ENCODE peak calls at places on chromosomes 4 and X, in ten cellular contexts. G, O, R, V, Z, F, H, N, P and U are unnamed samples.

GRCh38 chrX:12777670-12778069 is 13.5 kb upstream of the PRPS2 start:
- DNase-seq in G (no peak), O (no peak), R (no peak), V (no peak), Z (no peak), F (no peak), H (no peak), N (no peak), P (no peak), U (no peak)

GRCh38 chr4:106315476-106315967 is 487 bp downstream of the TBCK start:
- DNase-seq in G (no peak), O (no peak), R (peak), V (no peak), Z (no peak), F (no peak), H (no peak), N (no peak), P (no peak), U (no peak)

GRCh38 chr4:112245383-112245782 is 13.8 kb downstream of the AP1AR start:
- DNase-seq in G (no peak), O (no peak), R (no peak), V (no peak), Z (no peak), F (no peak), H (no peak), N (no peak), P (no peak), U (no peak)

GRCh38 chr4:88998941-88999340 is 58.0 kb downstream of the FAM13A start:
- DNase-seq in G (no peak), O (no peak), R (no peak), V (no peak), Z (no peak), F (no peak), H (no peak), N (no peak), P (no peak), U (no peak)

GRCh38 chr4:11424000-11424399 is 4.7 kb downstream of the HS3ST1 start:
- DNase-seq in G (no peak), O (no peak), R (peak), V (peak), Z (no peak), F (no peak), H (no peak), N (peak), P (peak), U (no peak)

GRCh38 chr4:187656953-187657352 is 338.6 kb upstream of the ZFP42 start:
- DNase-seq in G (no peak), O (no peak), R (no peak), V (no peak), Z (no peak), F (no peak), H (no peak), N (no peak), P (no peak), U (no peak)

GRCh38 chr4:1178300-1179088 is 6.1 kb upstream of the SPON2 start:
- DNase-seq in G (no peak), O (no peak), R (no peak), V (no peak), Z (no peak), F (peak), H (no peak), N (no peak), P (no peak), U (no peak)

GRCh38 chrX:149762696-149763614 is 10.9 kb upstream of the HSFX1 start:
- DNase-seq in G (no peak), O (no peak), R (no peak), V (no peak), Z (no peak), F (no peak), H (no peak), N (no peak), P (no peak), U (no peak)

GRCh38 chr4:87354168-87355102 is 31.8 kb upstream of the HSD17B13 start:
- DNase-seq in G (no peak), O (no peak), R (no peak), V (no peak), Z (no peak), F (no peak), H (no peak), N (no peak), P (no peak), U (no peak)

GRCh38 chrX:7746861-7747260 is 96.1 kb upstream of the VCX start:
- DNase-seq in G (no peak), O (no peak), R (no peak), V (no peak), Z (no peak), F (no peak), H (no peak), N (peak), P (no peak), U (no peak)